ENCODE peak calls at places on chromosomes 11 and 22, in seven cellular contexts. B, X, O, T, R, J and Q are unnamed samples. For H3K9me3, the result is how much of the 10 kb centered on the place peaks cover.

GRCh38 chr11:74070713-74071506 is 62.0 kb upstream of the UCP3 start:
- DNase-seq in B (no peak), X (no peak), O (no peak), T (no peak), R (peak), J (no peak), Q (no peak)

GRCh38 chr11:8593455-8593854 is 573 bp downstream of the STK33 start:
- DNase-seq in B (no peak), X (no peak), O (no peak), T (no peak), R (no peak), J (no peak), Q (no peak)

GRCh38 chr11:72441647-72442267 is 7.4 kb upstream of the CLPB start:
- DNase-seq in B (no peak), X (no peak), O (no peak), T (no peak), R (no peak), J (peak), Q (no peak)

GRCh38 chr22:20418211-20418788 is 19.3 kb downstream of the SCARF2 start:
- DNase-seq in B (peak), X (peak), O (peak), T (peak), R (peak), J (peak), Q (peak)

GRCh38 chr11:114820621-114821020 is 142.3 kb downstream of the NXPE2 start:
- DNase-seq in B (no peak), X (no peak), O (peak), T (no peak), R (no peak), J (no peak), Q (no peak)

GRCh38 chr11:16790484-16791240 is 52.2 kb downstream of the C11orf58 start:
- DNase-seq in B (no peak), X (no peak), O (no peak), T (no peak), R (no peak), J (no peak), Q (no peak)

GRCh38 chr22:40510965-40511364 is 125.6 kb downstream of the MRTFA start:
- DNase-seq in B (no peak), X (no peak), O (no peak), T (no peak), R (no peak), J (no peak), Q (no peak)

GRCh38 chr22:20552913-20553401 is 45.5 kb downstream of the MED15 start:
- DNase-seq in B (no peak), X (no peak), O (no peak), T (no peak), R (no peak), J (peak), Q (no peak)

GRCh38 chr11:129815596-129816461 is at the start of gene TMEM45B:
- DNase-seq in B (no peak), X (no peak), O (peak), T (no peak), R (no peak), J (no peak), Q (no peak)

GRCh38 chr22:29683536-29683935 is 36.3 kb upstream of the CABP7 start:
- DNase-seq in B (no peak), X (no peak), O (no peak), T (no peak), R (no peak), J (no peak), Q (no peak)

GRCh38 chr11:1742371-1742770 is 8.0 kb downstream of the IFITM10 start:
- DNase-seq in B (no peak), X (peak), O (no peak), T (no peak), R (no peak), J (no peak), Q (no peak)

GRCh38 chr11:116970485-116971292 is 127.5 kb downstream of the SIK3 start:
- DNase-seq in B (no peak), X (peak), O (no peak), T (no peak), R (no peak), J (peak), Q (no peak)

GRCh38 chr11:13889566-13890214 is 72.8 kb upstream of the SPON1 start:
- DNase-seq in B (no peak), X (no peak), O (no peak), T (no peak), R (no peak), J (no peak), Q (no peak)

GRCh38 chr11:66288138-66288865 is 641 bp downstream of the YIF1A start:
- DNase-seq in B (no peak), X (peak), O (peak), T (no peak), R (no peak), J (no peak), Q (no peak)

GRCh38 chr22:46528121-46528610 is 9.3 kb downstream of the CELSR1 start:
- DNase-seq in B (no peak), X (peak), O (peak), T (no peak), R (peak), J (peak), Q (no peak)

GRCh38 chr11:47606731-47607130 is 12.5 kb upstream of the C1QTNF4 start:
- DNase-seq in B (no peak), X (no peak), O (peak), T (no peak), R (no peak), J (no peak), Q (no peak)

GRCh38 chr22:37303821-37304274 is 21.5 kb downstream of the CYTH4 start:
- DNase-seq in B (peak), X (peak), O (no peak), T (no peak), R (peak), J (peak), Q (no peak)

GRCh38 chr11:6817668-6818067 is 18.2 kb upstream of the OR6A2 start:
- DNase-seq in B (no peak), X (no peak), O (peak), T (no peak), R (no peak), J (no peak), Q (no peak)

GRCh38 chr11:44894217-44894617 is 56.5 kb downstream of the TP53I11 start:
- DNase-seq in B (peak), X (peak), O (peak), T (peak), R (peak), J (peak), Q (peak)

GRCh38 chr11:125055107-125055715 is 7.9 kb upstream of the SLC37A2 start:
- DNase-seq in B (no peak), X (peak), O (no peak), T (no peak), R (no peak), J (no peak), Q (no peak)

GRCh38 chr22:20165421-20165820 is 14.6 kb upstream of the CCDC188 start:
- DNase-seq in B (no peak), X (no peak), O (no peak), T (no peak), R (no peak), J (no peak), Q (no peak)

GRCh38 chr11:10899542-10899830 is 41.6 kb upstream of the ZBED5 start:
- DNase-seq in B (peak), X (peak), O (no peak), T (no peak), R (no peak), J (peak), Q (no peak)

GRCh38 chr11:44145011-44145777 is 49.7 kb downstream of the EXT2 start:
- DNase-seq in B (no peak), X (no peak), O (no peak), T (no peak), R (no peak), J (no peak), Q (no peak)

GRCh38 chr22:49627217-49628181 is 200.2 kb downstream of the BRD1 start:
- DNase-seq in B (no peak), X (no peak), O (peak), T (no peak), R (no peak), J (no peak), Q (no peak)

GRCh38 chr22:36998620-36999351 is 20.5 kb downstream of the TST start:
- DNase-seq in B (no peak), X (peak), O (peak), T (no peak), R (no peak), J (no peak), Q (no peak)

GRCh38 chr22:38285015-38285414 is 12.2 kb upstream of the TMEM184B start:
- DNase-seq in B (no peak), X (no peak), O (no peak), T (no peak), R (no peak), J (no peak), Q (no peak)

GRCh38 chr11:24585192-24585591 is 88.3 kb downstream of the LUZP2 start:
- DNase-seq in B (no peak), X (no peak), O (no peak), T (no peak), R (peak), J (peak), Q (no peak)

GRCh38 chr11:33449798-33450197 is 192.6 kb downstream of the HIPK3 start:
- DNase-seq in B (no peak), X (no peak), O (no peak), T (no peak), R (peak), J (no peak), Q (no peak)

GRCh38 chr11:46333129-46333947 is 13.9 kb upstream of the DGKZ start:
- DNase-seq in B (no peak), X (no peak), O (peak), T (no peak), R (no peak), J (no peak), Q (no peak)

GRCh38 chr11:61960532-61960931 is 6.9 kb downstream of the FTH1 start:
- DNase-seq in B (no peak), X (no peak), O (peak), T (no peak), R (no peak), J (no peak), Q (no peak)

GRCh38 chr22:44340271-44341239 is 27.8 kb upstream of the SHISAL1 start:
- DNase-seq in B (no peak), X (no peak), O (no peak), T (no peak), R (no peak), J (no peak), Q (no peak)

GRCh38 chr11:99343117-99343516 is 322.4 kb downstream of the CNTN5 start:
- DNase-seq in B (no peak), X (no peak), O (no peak), T (no peak), R (no peak), J (no peak), Q (no peak)
- H3K9me3 ChIP-seq in B (under half), X (under half), O (under half), T (under half), R (under half), J (under half), Q (under half)

DNA sequence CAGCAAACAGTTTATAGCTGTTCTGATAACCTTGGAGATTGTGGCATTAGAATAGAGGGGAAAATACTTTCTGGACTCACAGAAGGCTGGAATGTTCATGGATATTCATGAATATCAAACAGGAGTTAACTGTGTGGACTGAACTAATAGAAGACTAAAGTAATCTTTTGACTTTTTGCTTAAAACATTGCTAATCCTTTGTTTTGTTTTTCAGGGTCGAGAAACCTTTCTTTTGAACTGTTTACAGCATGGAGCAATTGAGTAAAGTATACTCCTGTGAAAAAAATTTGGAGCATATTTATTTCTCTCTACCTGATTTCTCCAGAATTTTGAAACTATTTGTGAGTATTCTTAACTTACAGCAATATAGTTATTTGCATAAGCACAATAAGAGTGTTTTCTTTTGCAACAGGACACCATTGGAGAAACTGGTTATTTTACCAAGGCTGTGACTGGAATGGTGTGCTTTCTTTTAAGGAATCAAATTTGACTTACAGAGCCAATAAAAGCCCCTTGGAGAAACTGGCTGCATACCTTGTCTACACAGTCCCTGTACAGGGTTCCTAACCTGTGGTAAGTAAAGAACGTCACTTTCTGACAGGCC is 821.6 kb downstream of the TBC1D22A start:
- DNase-seq in B (no peak), X (no peak), O (no peak), T (no peak), R (no peak), J (no peak), Q (no peak)
- H3K9me3 ChIP-seq in B (under half), X (under half), O (half or more), T (under half), R (under half), J (under half), Q (under half)

GRCh38 chr11:3353066-3353465 is 25.9 kb downstream of the ZNF195 start:
- DNase-seq in B (no peak), X (no peak), O (no peak), T (no peak), R (no peak), J (no peak), Q (no peak)
- H3K9me3 ChIP-seq in B (under half), X (under half), O (under half), T (under half), R (half or more), J (under half), Q (under half)

GRCh38 chr11:98874050-98874449 is 146.7 kb upstream of the CNTN5 start:
- DNase-seq in B (no peak), X (no peak), O (no peak), T (no peak), R (no peak), J (no peak), Q (no peak)
- H3K9me3 ChIP-seq in B (under half), X (under half), O (under half), T (under half), R (under half), J (under half), Q (under half)

DNA sequence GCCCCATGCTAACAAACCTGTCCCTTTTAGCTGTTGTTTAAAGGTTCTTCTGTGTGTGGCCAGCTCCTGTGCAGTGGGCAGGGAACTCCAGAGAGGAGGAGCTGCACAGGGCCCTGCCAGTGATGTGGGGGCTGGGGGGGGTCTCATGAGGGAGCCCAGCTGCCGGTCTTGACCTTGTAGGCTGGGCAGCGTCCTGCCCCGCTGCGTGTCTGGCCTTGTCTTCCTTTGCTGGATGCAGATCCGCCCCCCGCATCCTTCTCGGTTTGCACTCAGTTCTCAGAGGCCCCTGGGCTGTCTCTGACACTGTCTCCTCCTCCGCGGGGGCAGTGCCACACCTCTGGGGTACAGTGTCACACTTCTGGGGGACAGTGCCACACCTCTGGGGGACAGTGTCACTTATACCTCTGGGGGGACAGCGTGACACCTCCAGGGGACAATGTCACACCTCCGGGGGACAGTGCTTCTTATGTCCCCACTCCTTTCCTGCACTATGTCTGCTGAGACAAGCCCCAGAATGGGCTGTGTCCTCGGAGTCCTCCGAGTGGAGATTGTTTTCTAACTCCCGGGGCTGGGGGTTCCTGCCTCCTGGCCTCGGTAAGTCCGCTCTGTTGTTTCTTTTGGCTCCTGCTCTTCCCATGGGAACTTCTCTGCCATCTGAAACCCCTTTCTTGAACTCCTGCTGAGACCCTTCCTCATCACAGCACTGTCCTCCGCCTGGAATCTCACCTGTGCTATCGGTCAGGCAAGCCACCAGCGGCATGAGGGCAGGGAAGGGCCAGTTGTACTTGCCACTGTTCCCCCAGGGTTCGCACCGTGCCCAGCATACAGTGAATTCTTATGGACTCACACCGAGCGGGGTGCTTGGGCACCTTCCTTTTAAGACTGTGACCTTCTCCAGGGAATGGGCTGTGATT is 788.3 kb downstream of the TBC1D22A start:
- DNase-seq in B (no peak), X (no peak), O (no peak), T (no peak), R (no peak), J (no peak), Q (no peak)
- H3K9me3 ChIP-seq in B (under half), X (under half), O (under half), T (under half), R (under half), J (under half), Q (under half)

DNA sequence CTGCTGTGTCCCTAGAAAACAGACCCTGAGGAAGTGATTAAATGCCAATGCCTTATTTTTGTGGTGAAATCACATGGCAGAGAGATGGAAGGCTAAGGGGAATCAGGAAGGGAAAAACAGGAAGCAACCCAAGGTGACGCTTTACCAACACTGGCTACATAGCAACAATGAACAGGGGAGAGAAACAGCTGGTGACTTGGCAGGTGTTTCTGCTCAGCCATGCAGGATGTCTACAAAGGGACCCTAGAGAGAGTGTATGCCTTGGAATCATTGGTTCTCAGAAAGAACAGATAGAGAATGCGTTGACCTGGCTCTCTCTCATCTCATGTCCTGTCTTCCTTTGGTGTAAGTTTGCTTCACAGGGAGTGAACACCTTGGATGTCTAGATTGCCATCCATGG is 911.9 kb downstream of the OPCML start:
- DNase-seq in B (no peak), X (no peak), O (no peak), T (no peak), R (no peak), J (no peak), Q (no peak)
- H3K9me3 ChIP-seq in B (under half), X (under half), O (under half), T (under half), R (under half), J (under half), Q (under half)

GRCh38 chr22:47686594-47687363 is 924.3 kb downstream of the TBC1D22A start:
- DNase-seq in B (no peak), X (no peak), O (peak), T (no peak), R (no peak), J (no peak), Q (no peak)

GRCh38 chr22:47690586-47690985 is 928.1 kb downstream of the TBC1D22A start:
- DNase-seq in B (no peak), X (no peak), O (no peak), T (no peak), R (no peak), J (no peak), Q (no peak)

GRCh38 chr22:47690166-47690565 is 927.7 kb downstream of the TBC1D22A start:
- DNase-seq in B (no peak), X (no peak), O (no peak), T (no peak), R (no peak), J (no peak), Q (no peak)

GRCh38 chr22:47687776-47688175 is 925.3 kb downstream of the TBC1D22A start:
- DNase-seq in B (no peak), X (no peak), O (no peak), T (no peak), R (no peak), J (no peak), Q (no peak)

GRCh38 chr22:47687364-47687655 is 924.9 kb downstream of the TBC1D22A start:
- DNase-seq in B (no peak), X (no peak), O (no peak), T (no peak), R (no peak), J (no peak), Q (no peak)
- H3K9me3 ChIP-seq in B (under half), X (under half), O (half or more), T (under half), R (under half), J (under half), Q (under half)

GRCh38 chr11:127656266-127656879 is 655.8 kb upstream of the KIRREL3 start:
- DNase-seq in B (no peak), X (peak), O (no peak), T (no peak), R (no peak), J (no peak), Q (no peak)
- H3K9me3 ChIP-seq in B (under half), X (under half), O (under half), T (under half), R (under half), J (under half), Q (under half)